ENCODE peak calls at places on chromosomes 13 and 19, in seven cellular contexts. One of them, this sample, is unnamed.

GRCh38 chr19:18588611-18589379 is at the start of gene REX1BD:
- DNase-seq in RWPE1: peak; percentile 70
- DNase-seq in A549: peak; percentile 83
- DNase-seq in IMR-90: peak; percentile 68
- DNase-seq in lower lobe of right lung: peak; percentile 89
- DNase-seq in kidney: peak; percentile 95
- DNase-seq in CD8-positive, alpha-beta memory T cell: peak; percentile 80
- DNase-seq in this sample: peak; percentile 89

GRCh38 chr13:43054803-43055802 is 31.7 kb downstream of the DNAJC15 start:
- DNase-seq in RWPE1: no peak
- DNase-seq in A549: peak; percentile 10
- DNase-seq in IMR-90: peak; percentile 87
- DNase-seq in lower lobe of right lung: no peak
- DNase-seq in kidney: no peak
- DNase-seq in CD8-positive, alpha-beta memory T cell: no peak
- DNase-seq in this sample: no peak

GRCh38 chr13:43663474-43664090 is 123.2 kb downstream of the ENOX1 start:
- DNase-seq in RWPE1: no peak
- DNase-seq in A549: no peak
- DNase-seq in IMR-90: peak; percentile 73
- DNase-seq in lower lobe of right lung: no peak
- DNase-seq in kidney: no peak
- DNase-seq in CD8-positive, alpha-beta memory T cell: no peak
- DNase-seq in this sample: no peak

GRCh38 chr13:64078480-64078936 is 2662.9 kb upstream of the PCDH20 start:
- DNase-seq in RWPE1: no peak
- DNase-seq in A549: no peak
- DNase-seq in IMR-90: no peak
- DNase-seq in lower lobe of right lung: no peak
- DNase-seq in kidney: peak; percentile 58
- DNase-seq in CD8-positive, alpha-beta memory T cell: no peak
- DNase-seq in this sample: no peak

GRCh38 chr13:52852444-52852843 is 4.0 kb upstream of the PCDH8 start:
- DNase-seq in RWPE1: no peak
- DNase-seq in A549: no peak
- DNase-seq in IMR-90: no peak
- DNase-seq in lower lobe of right lung: no peak
- DNase-seq in kidney: no peak
- DNase-seq in CD8-positive, alpha-beta memory T cell: no peak
- DNase-seq in this sample: no peak

GRCh38 chr13:91988331-91988730 is 589.9 kb downstream of the GPC5 start:
- DNase-seq in RWPE1: no peak
- DNase-seq in A549: no peak
- DNase-seq in IMR-90: no peak
- DNase-seq in lower lobe of right lung: no peak
- DNase-seq in kidney: no peak
- DNase-seq in CD8-positive, alpha-beta memory T cell: no peak
- DNase-seq in this sample: no peak

GRCh38 chr13:26468203-26468602 is 89.3 kb upstream of the WASF3 start:
- DNase-seq in RWPE1: no peak
- DNase-seq in A549: no peak
- DNase-seq in IMR-90: no peak
- DNase-seq in lower lobe of right lung: no peak
- DNase-seq in kidney: no peak
- DNase-seq in CD8-positive, alpha-beta memory T cell: no peak
- DNase-seq in this sample: no peak

GRCh38 chr19:46478356-46478986 is 7.1 kb upstream of the PNMA8A start:
- DNase-seq in RWPE1: no peak
- DNase-seq in A549: peak; percentile 61
- DNase-seq in IMR-90: peak; percentile 80
- DNase-seq in lower lobe of right lung: no peak
- DNase-seq in kidney: peak; percentile 14
- DNase-seq in CD8-positive, alpha-beta memory T cell: no peak
- DNase-seq in this sample: no peak

GRCh38 chr19:52533901-52534300 is 6.4 kb downstream of the ZNF808 start:
- DNase-seq in RWPE1: no peak
- DNase-seq in A549: no peak
- DNase-seq in IMR-90: no peak
- DNase-seq in lower lobe of right lung: peak; percentile 51
- DNase-seq in kidney: no peak
- DNase-seq in CD8-positive, alpha-beta memory T cell: no peak
- DNase-seq in this sample: no peak

GRCh38 chr13:27186295-27186694 is 14.7 kb upstream of the USP12 start:
- DNase-seq in RWPE1: peak; percentile 28
- DNase-seq in A549: no peak
- DNase-seq in IMR-90: no peak
- DNase-seq in lower lobe of right lung: no peak
- DNase-seq in kidney: no peak
- DNase-seq in CD8-positive, alpha-beta memory T cell: no peak
- DNase-seq in this sample: no peak

GRCh38 chr13:79780240-79780639 is 299.3 kb downstream of the NDFIP2 start:
- DNase-seq in RWPE1: no peak
- DNase-seq in A549: no peak
- DNase-seq in IMR-90: peak; percentile 42
- DNase-seq in lower lobe of right lung: no peak
- DNase-seq in kidney: no peak
- DNase-seq in CD8-positive, alpha-beta memory T cell: no peak
- DNase-seq in this sample: no peak

GRCh38 chr13:44212633-44213387 is 160.8 kb upstream of the SERP2 start:
- DNase-seq in RWPE1: no peak
- DNase-seq in A549: no peak
- DNase-seq in IMR-90: peak; percentile 77
- DNase-seq in lower lobe of right lung: no peak
- DNase-seq in kidney: no peak
- DNase-seq in CD8-positive, alpha-beta memory T cell: no peak
- DNase-seq in this sample: no peak

GRCh38 chr13:31627097-31627496 is 112.2 kb upstream of the RXFP2 start:
- DNase-seq in RWPE1: no peak
- DNase-seq in A549: no peak
- DNase-seq in IMR-90: peak; percentile 39
- DNase-seq in lower lobe of right lung: no peak
- DNase-seq in kidney: no peak
- DNase-seq in CD8-positive, alpha-beta memory T cell: no peak
- DNase-seq in this sample: no peak

GRCh38 chr13:37889102-37889501 is 19.5 kb upstream of the TRPC4 start:
- DNase-seq in RWPE1: no peak
- DNase-seq in A549: no peak
- DNase-seq in IMR-90: peak; percentile 23
- DNase-seq in lower lobe of right lung: no peak
- DNase-seq in kidney: no peak
- DNase-seq in CD8-positive, alpha-beta memory T cell: no peak
- DNase-seq in this sample: no peak

GRCh38 chr13:73058741-73059459 is at the start of gene KLF5:
- DNase-seq in RWPE1: peak; percentile 97
- DNase-seq in A549: peak; percentile 97
- DNase-seq in IMR-90: peak; percentile 89
- DNase-seq in lower lobe of right lung: peak; percentile 98
- DNase-seq in kidney: peak; percentile 99
- DNase-seq in CD8-positive, alpha-beta memory T cell: peak; percentile 87
- DNase-seq in this sample: peak; percentile 97

GRCh38 chr13:73060251-73061160 is 1.7 kb downstream of the KLF5 start:
- DNase-seq in RWPE1: peak; percentile 70
- DNase-seq in A549: no peak
- DNase-seq in IMR-90: peak; percentile 82
- DNase-seq in lower lobe of right lung: no peak
- DNase-seq in kidney: no peak
- DNase-seq in CD8-positive, alpha-beta memory T cell: no peak
- DNase-seq in this sample: no peak

GRCh38 chr13:73061478-73062275 is 2.9 kb downstream of the KLF5 start:
- DNase-seq in RWPE1: no peak
- DNase-seq in A549: no peak
- DNase-seq in IMR-90: no peak
- DNase-seq in lower lobe of right lung: no peak
- DNase-seq in kidney: no peak
- DNase-seq in CD8-positive, alpha-beta memory T cell: no peak
- DNase-seq in this sample: no peak

GRCh38 chr13:73058432-73058740 is 419 bp upstream of the KLF5 start:
- DNase-seq in RWPE1: no peak
- DNase-seq in A549: no peak
- DNase-seq in IMR-90: no peak
- DNase-seq in lower lobe of right lung: no peak
- DNase-seq in kidney: no peak
- DNase-seq in CD8-positive, alpha-beta memory T cell: no peak
- DNase-seq in this sample: no peak

GRCh38 chr13:73059460-73060250 is 850 bp downstream of the KLF5 start:
- DNase-seq in RWPE1: no peak
- DNase-seq in A549: no peak
- DNase-seq in IMR-90: peak; percentile 10
- DNase-seq in lower lobe of right lung: peak; percentile 86
- DNase-seq in kidney: peak; percentile 93
- DNase-seq in CD8-positive, alpha-beta memory T cell: peak; percentile 11
- DNase-seq in this sample: no peak
- H3K27ac ChIP-seq in RWPE1: peak overlapping the region; percentile 93
- H3K27ac ChIP-seq in A549: peak overlapping the region; percentile 99
- H3K27ac ChIP-seq in IMR-90: peak overlapping the region; percentile 70
- H3K27ac ChIP-seq in lower lobe of right lung: peak overlapping the region; percentile 85
- H3K27ac ChIP-seq in kidney: peak overlapping the region; percentile 9
- H3K27ac ChIP-seq in CD8-positive, alpha-beta memory T cell: no peak overlapping the region
- H3K27ac ChIP-seq in this sample: peak overlapping the region; percentile 76

GRCh38 chr13:110303644-110304043 is 3.3 kb downstream of the COL4A1 start:
- DNase-seq in RWPE1: no peak
- DNase-seq in A549: no peak
- DNase-seq in IMR-90: no peak
- DNase-seq in lower lobe of right lung: no peak
- DNase-seq in kidney: no peak
- DNase-seq in CD8-positive, alpha-beta memory T cell: no peak
- DNase-seq in this sample: peak; percentile 26

GRCh38 chr13:110304256-110304655 is 2.7 kb downstream of the COL4A1 start:
- DNase-seq in RWPE1: no peak
- DNase-seq in A549: no peak
- DNase-seq in IMR-90: peak; percentile 70
- DNase-seq in lower lobe of right lung: no peak
- DNase-seq in kidney: no peak
- DNase-seq in CD8-positive, alpha-beta memory T cell: no peak
- DNase-seq in this sample: peak; percentile 78

GRCh38 chr13:110305949-110306339 is 1.0 kb downstream of the COL4A1 start:
- DNase-seq in RWPE1: no peak
- DNase-seq in A549: no peak
- DNase-seq in IMR-90: no peak
- DNase-seq in lower lobe of right lung: no peak
- DNase-seq in kidney: no peak
- DNase-seq in CD8-positive, alpha-beta memory T cell: no peak
- DNase-seq in this sample: peak; percentile 72

GRCh38 chr13:110305544-110305943 is 1.4 kb downstream of the COL4A1 start:
- DNase-seq in RWPE1: no peak
- DNase-seq in A549: no peak
- DNase-seq in IMR-90: no peak
- DNase-seq in lower lobe of right lung: no peak
- DNase-seq in kidney: no peak
- DNase-seq in CD8-positive, alpha-beta memory T cell: no peak
- DNase-seq in this sample: no peak

DNA sequence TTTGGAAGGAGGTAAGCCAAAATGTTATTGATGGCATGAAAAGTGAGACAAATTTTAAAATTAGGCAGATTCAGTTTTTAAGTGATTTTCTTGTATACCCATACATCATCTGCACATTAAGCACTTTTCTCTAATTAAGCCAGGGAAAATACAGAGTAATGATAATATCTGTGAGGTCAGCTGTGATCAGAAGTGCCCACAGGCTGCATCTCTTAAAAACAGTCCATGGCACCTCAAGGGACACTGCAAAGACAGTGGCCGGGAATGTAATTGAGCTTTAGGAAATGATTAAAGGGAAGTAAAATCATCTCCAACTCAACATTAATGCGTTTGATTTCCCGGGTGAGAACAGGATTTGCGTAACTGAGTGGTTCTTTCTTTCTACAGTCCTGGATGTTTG is 2.0 kb downstream of the COL4A1 start:
- DNase-seq in RWPE1: no peak
- DNase-seq in A549: no peak
- DNase-seq in IMR-90: no peak
- DNase-seq in lower lobe of right lung: no peak
- DNase-seq in kidney: no peak
- DNase-seq in CD8-positive, alpha-beta memory T cell: no peak
- DNase-seq in this sample: peak; percentile 28
- H3K27ac ChIP-seq in RWPE1: no peak overlapping the region
- H3K27ac ChIP-seq in A549: peak overlapping the region; percentile 97
- H3K27ac ChIP-seq in IMR-90: peak overlapping the region; percentile 29
- H3K27ac ChIP-seq in lower lobe of right lung: no peak overlapping the region
- H3K27ac ChIP-seq in kidney: peak overlapping the region; percentile 89
- H3K27ac ChIP-seq in CD8-positive, alpha-beta memory T cell: no peak overlapping the region
- H3K27ac ChIP-seq in this sample: peak overlapping the region; percentile 99

GRCh38 chr19:6694147-6694815 is 24.3 kb upstream of the TNFSF14 start:
- DNase-seq in RWPE1: no peak
- DNase-seq in A549: peak; percentile 40
- DNase-seq in IMR-90: no peak
- DNase-seq in lower lobe of right lung: no peak
- DNase-seq in kidney: peak; percentile 58
- DNase-seq in CD8-positive, alpha-beta memory T cell: no peak
- DNase-seq in this sample: no peak

GRCh38 chr19:6700586-6701316 is 19.7 kb downstream of the C3 start:
- DNase-seq in RWPE1: no peak
- DNase-seq in A549: no peak
- DNase-seq in IMR-90: no peak
- DNase-seq in lower lobe of right lung: no peak
- DNase-seq in kidney: peak; percentile 14
- DNase-seq in CD8-positive, alpha-beta memory T cell: no peak
- DNase-seq in this sample: no peak

GRCh38 chr19:6696239-6696820 is 24.1 kb downstream of the C3 start:
- DNase-seq in RWPE1: no peak
- DNase-seq in A549: no peak
- DNase-seq in IMR-90: no peak
- DNase-seq in lower lobe of right lung: no peak
- DNase-seq in kidney: peak; percentile 33
- DNase-seq in CD8-positive, alpha-beta memory T cell: no peak
- DNase-seq in this sample: no peak

GRCh38 chr19:6697291-6697690 is 23.2 kb downstream of the C3 start:
- DNase-seq in RWPE1: no peak
- DNase-seq in A549: no peak
- DNase-seq in IMR-90: no peak
- DNase-seq in lower lobe of right lung: no peak
- DNase-seq in kidney: peak; percentile 25
- DNase-seq in CD8-positive, alpha-beta memory T cell: no peak
- DNase-seq in this sample: no peak

DNA sequence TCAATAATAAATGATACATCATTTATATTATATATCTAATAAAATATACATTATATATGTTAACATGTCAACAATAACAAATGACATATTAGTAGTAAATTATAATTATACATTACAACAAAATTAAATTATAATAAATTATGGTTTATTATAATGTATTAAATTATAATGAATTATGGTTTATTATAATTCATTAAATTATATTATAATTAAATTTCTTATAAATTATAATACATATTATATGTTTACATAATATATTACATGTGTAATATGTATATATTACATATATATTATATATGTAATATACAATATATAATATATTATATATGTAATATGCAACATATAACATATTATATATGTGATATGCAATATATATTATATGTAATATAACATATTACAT is 20.5 kb downstream of the C3 start:
- DNase-seq in RWPE1: no peak
- DNase-seq in A549: no peak
- DNase-seq in IMR-90: no peak
- DNase-seq in lower lobe of right lung: no peak
- DNase-seq in kidney: no peak
- DNase-seq in CD8-positive, alpha-beta memory T cell: no peak
- DNase-seq in this sample: no peak
- H3K27ac ChIP-seq in RWPE1: no peak overlapping the region
- H3K27ac ChIP-seq in A549: no peak overlapping the region
- H3K27ac ChIP-seq in IMR-90: no peak overlapping the region
- H3K27ac ChIP-seq in lower lobe of right lung: no peak overlapping the region
- H3K27ac ChIP-seq in kidney: no peak overlapping the region
- H3K27ac ChIP-seq in CD8-positive, alpha-beta memory T cell: no peak overlapping the region
- H3K27ac ChIP-seq in this sample: no peak overlapping the region

GRCh38 chr13:113073942-113074341 is 31.6 kb upstream of the F7 start:
- DNase-seq in RWPE1: no peak
- DNase-seq in A549: no peak
- DNase-seq in IMR-90: no peak
- DNase-seq in lower lobe of right lung: no peak
- DNase-seq in kidney: peak; percentile 44
- DNase-seq in CD8-positive, alpha-beta memory T cell: no peak
- DNase-seq in this sample: no peak
- H3K27ac ChIP-seq in RWPE1: no peak overlapping the region
- H3K27ac ChIP-seq in A549: no peak overlapping the region
- H3K27ac ChIP-seq in IMR-90: no peak overlapping the region
- H3K27ac ChIP-seq in lower lobe of right lung: no peak overlapping the region
- H3K27ac ChIP-seq in kidney: no peak overlapping the region
- H3K27ac ChIP-seq in CD8-positive, alpha-beta memory T cell: no peak overlapping the region
- H3K27ac ChIP-seq in this sample: no peak overlapping the region